ENCODE peak calls at places on chromosomes 2 and 18, in seven cellular contexts. N is Peyer's patch, W is cardiac muscle cell, D is aorta, B is uterus, E is right cardiac atrium, F is IMR-90. M is an unnamed sample.

GRCh38 chr2:138087761-138088602 is 123.7 kb downstream of the HNMT start:
- DNase-seq in W (peak; percentile 41), E (no peak), B (no peak), D (no peak), N (no peak), F (no peak), M (no peak)

GRCh38 chr18:61894751-61895524 is 2.1 kb upstream of the RNF152 start:
- DNase-seq in W (peak; percentile 8), E (peak; percentile 53), N (no peak), D (no peak), B (peak; percentile 36), F (no peak), M (no peak)

GRCh38 chr2:98732430-98733051 is 1.6 kb upstream of the MGAT4A start:
- DNase-seq in N (no peak), F (no peak), E (no peak), B (no peak), W (no peak), D (no peak), M (no peak)

GRCh38 chr2:64019083-64019974 is at the start of gene VPS54:
- DNase-seq in W (peak; percentile 73), E (peak; percentile 87), B (peak; percentile 76), N (peak; percentile 50), D (peak; percentile 76), F (peak; percentile 46), M (peak; percentile 85)

GRCh38 chr2:41884718-41885117 is 163.1 kb upstream of the PKDCC start:
- DNase-seq in F (no peak), D (no peak), W (no peak), N (no peak), B (no peak), E (no peak), M (no peak)

GRCh38 chr2:134279417-134279816 is 25.5 kb downstream of the MGAT5 start:
- DNase-seq in E (no peak), W (peak; percentile 39), F (no peak), N (no peak), D (no peak), B (no peak), M (no peak)

GRCh38 chr2:61247204-61247812 is 85.3 kb downstream of the C2orf74 start:
- DNase-seq in B (no peak), D (no peak), E (no peak), W (no peak), F (peak; percentile 48), N (no peak), M (no peak)

GRCh38 chr2:168912466-168913170 is 11.5 kb downstream of the G6PC2 start:
- DNase-seq in N (no peak), W (peak; percentile 12), B (peak; percentile 37), E (peak; percentile 61), F (peak; percentile 4), D (no peak), M (no peak)

GRCh38 chr2:8515390-8515761 is 166.5 kb upstream of the ID2 start:
- DNase-seq in W (no peak), D (peak; percentile 58), F (no peak), B (no peak), E (peak; percentile 56), N (peak; percentile 72), M (peak; percentile 62)

DNA sequence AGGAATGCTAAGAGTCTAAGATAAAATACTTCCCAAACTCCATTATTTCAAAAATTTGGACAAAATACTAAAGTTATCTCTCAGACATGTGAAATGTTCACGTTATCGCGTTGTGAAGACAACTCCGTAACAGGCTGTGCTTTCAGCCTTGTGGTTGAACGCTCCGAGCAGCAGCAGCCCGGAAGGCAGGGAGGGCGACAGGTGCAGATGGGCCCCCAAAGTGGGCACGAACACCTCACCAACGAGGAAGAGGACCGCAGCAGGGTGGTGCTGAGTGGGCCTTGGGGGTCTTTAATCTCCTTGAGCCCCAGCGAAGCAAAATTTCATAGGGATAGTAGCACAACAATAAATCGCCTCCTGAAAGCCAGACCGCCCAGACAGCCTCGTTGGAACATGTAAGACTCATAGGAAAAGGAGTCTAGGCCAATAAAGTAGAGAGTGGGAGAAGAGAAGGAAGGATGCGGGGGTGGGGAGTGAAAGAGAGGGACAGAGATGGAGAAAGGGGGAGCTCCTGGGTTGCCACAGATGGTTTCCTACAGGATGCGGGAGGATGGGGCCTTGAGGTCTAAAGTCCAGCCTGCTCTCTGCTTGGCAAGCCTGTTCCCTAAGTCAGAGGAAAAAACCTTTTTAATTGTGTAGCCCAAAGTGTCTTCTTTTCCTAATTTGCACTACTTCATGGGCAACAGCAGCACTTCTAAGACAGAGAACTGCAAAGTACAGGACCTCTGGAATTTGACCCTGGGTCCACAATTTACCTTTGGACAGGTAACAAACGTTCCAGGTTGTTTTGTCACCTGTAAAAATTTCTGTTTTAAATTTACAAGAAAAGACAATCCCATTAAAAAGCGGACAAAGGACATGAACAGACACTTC is 1.3 kb upstream of the FAM110C start:
- DNase-seq in N (no peak), F (no peak), B (peak; percentile 30), W (no peak), D (no peak), E (no peak), M (no peak)
- H3K4me3 ChIP-seq in N (no peak overlapping the region), F (no peak overlapping the region), B (peak overlapping the region; percentile 46), W (peak overlapping the region; percentile 41), D (no peak overlapping the region), E (no peak overlapping the region), M (no peak overlapping the region)

GRCh38 chr2:3236300-3236699 is 141.3 kb downstream of the EIPR1 start:
- DNase-seq in N (no peak), F (no peak), D (no peak), E (no peak), B (no peak), W (no peak), M (no peak)
- H3K4me1 ChIP-seq in N (no peaks in the 10 kb centered on the region), F (no peaks in the 10 kb centered on the region), D (no peaks in the 10 kb centered on the region), E (no peaks in the 10 kb centered on the region), B (no peaks in the 10 kb centered on the region), W (peaks cover 9% of the 10 kb centered on the region), M (no peaks in the 10 kb centered on the region)

GRCh38 chr2:224498991-224499390 is 86.2 kb downstream of the CUL3 start:
- DNase-seq in B (no peak), F (no peak), E (no peak), W (no peak), N (no peak), D (no peak), M (no peak)
- H3K4me3 ChIP-seq in B (no peak overlapping the region), F (no peak overlapping the region), E (no peak overlapping the region), W (no peak overlapping the region), N (no peak overlapping the region), D (no peak overlapping the region), M (no peak overlapping the region)

GRCh38 chr2:159028776-159029175 is 60.3 kb downstream of the TANC1 start:
- DNase-seq in E (no peak), W (no peak), B (no peak), F (no peak), D (no peak), N (no peak), M (no peak)
- H3K4me1 ChIP-seq in E (peaks cover 30% of the 10 kb centered on the region), W (peaks cover 40% of the 10 kb centered on the region), B (peaks cover 6% of the 10 kb centered on the region), F (peaks cover 25% of the 10 kb centered on the region), D (peaks cover 7% of the 10 kb centered on the region), N (no peaks in the 10 kb centered on the region), M (no peaks in the 10 kb centered on the region)

DNA sequence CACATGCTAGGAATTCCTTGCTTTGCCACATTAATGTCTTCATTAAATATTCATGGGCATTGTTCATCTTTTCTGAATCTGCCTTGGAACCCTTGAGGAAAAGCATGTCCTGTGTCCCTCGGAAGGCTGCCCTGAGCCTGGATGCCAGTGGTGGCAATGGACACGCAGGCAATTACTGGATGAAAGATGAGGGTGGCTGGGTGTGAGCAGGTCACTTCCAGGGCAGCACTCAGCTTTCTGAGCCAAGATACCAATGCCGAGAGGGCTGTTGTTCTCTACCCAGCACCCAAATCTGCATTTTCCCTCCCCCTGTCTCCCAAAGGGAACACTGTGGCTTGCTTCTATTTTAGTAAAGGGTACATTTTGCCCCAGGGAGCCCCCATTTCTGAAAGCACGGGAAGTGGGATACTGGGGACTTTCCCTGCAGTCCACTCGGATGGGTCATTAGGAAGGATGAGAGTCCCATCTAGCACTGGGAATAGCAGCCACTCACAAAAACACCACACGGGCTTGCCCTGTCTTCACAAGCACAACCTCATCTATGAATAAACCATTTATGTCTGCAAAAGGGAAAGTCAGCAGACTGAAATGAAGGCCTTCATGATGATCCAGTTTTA is 234.8 kb downstream of the SOX11 start:
- DNase-seq in F (no peak), W (no peak), E (no peak), B (no peak), N (no peak), D (no peak), M (no peak)
- H3K4me3 ChIP-seq in F (no peak overlapping the region), W (no peak overlapping the region), E (no peak overlapping the region), B (no peak overlapping the region), N (no peak overlapping the region), D (no peak overlapping the region), M (no peak overlapping the region)

DNA sequence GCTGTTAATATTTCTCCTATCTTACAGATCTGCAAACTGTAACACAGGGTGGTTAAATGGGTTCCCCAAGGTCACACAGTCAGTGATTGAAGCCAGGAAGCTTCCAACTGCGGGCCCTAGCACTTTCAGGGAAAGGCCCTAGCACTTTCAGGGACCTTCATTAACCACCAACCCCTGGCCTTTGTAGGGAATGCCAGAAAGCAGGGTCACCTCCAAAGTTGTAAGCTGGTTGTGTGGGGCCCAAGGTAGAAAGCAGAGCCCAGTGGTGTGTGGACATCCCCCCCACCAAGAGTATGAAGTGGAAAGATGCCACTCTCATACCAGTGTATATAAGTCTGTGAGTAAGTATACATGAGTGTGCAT is 4.4 kb downstream of the DLX2 start:
- DNase-seq in B (no peak), F (no peak), D (no peak), W (no peak), E (no peak), N (no peak), M (peak; percentile 45)
- H3K4me1 ChIP-seq in B (peaks cover 29% of the 10 kb centered on the region), F (peaks cover 14% of the 10 kb centered on the region), D (no peaks in the 10 kb centered on the region), W (peaks cover 28% of the 10 kb centered on the region), E (peaks cover 13% of the 10 kb centered on the region), N (peaks cover 67% of the 10 kb centered on the region), M (peaks cover 74% of the 10 kb centered on the region)

DNA sequence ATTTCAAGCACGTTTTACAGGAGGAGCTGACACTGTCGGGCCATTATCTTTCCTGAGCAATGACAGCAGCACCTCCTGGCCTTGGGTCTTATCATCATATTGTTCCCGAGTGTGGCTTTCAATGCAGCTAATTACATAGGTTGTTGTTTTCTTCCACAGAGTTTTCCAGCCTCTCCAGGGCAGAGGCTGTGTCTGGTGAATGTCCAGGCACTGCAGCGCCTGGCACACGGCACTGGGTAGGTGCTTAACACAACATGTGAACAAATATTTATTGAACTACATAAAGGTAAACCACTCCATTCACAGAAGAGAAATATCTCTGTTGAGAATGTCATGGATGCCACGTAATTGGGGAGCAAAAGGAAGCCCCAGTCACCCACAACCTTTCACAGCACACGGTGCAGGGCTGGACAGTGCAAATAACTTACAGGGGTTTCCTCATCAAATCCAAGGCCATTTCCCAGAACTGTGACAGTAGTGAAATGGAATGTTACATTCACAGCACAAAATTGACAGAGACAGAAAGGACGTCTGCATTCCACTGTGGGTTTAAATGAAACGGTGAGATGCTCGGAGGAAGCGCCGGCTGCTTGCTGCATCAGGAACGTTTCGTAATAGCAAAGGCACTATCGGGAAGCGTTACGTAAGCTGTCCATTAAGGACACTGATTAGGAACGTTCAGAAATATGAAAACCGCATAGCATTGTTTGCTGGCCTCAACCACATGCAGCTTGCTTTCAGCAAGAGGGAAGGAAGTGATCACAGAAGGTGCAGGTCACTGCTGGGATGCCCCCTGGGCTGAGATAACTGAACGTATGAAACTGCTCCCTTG is 6.4 kb upstream of the KCNG2 start:
- DNase-seq in W (no peak), N (no peak), F (peak; percentile 99), D (peak; percentile 56), B (no peak), E (no peak), M (no peak)
- H3K4me3 ChIP-seq in W (no peak overlapping the region), N (no peak overlapping the region), F (peak overlapping the region; percentile 0), D (no peak overlapping the region), B (no peak overlapping the region), E (no peak overlapping the region), M (no peak overlapping the region)